ENCODE peak calls at places on chromosomes 2 and 18, in seven cellular contexts. T, E, B, Z, I, P and D are unnamed samples.

GRCh38 chr2:101657787-101658186 is 39.7 kb upstream of the MAP4K4 start:
- DNase-seq in P (no peak), E (no peak), Z (no peak), T (no peak), I (no peak), B (no peak), D (no peak)

GRCh38 chr18:13159579-13159978 is 59.0 kb upstream of the LDLRAD4 start:
- DNase-seq in P (peak), Z (no peak), T (peak), B (peak), I (no peak), E (peak), D (no peak)

GRCh38 chr2:223585691-223586090 is 16.5 kb downstream of the SCG2 start:
- DNase-seq in T (peak), E (peak), P (no peak), B (no peak), Z (no peak), I (no peak), D (no peak)

GRCh38 chr2:72130671-72131360 is 16.8 kb downstream of the CYP26B1 start:
- DNase-seq in P (no peak), B (no peak), I (no peak), E (no peak), Z (peak), T (no peak), D (no peak)

GRCh38 chr2:203960791-203961190 is 24.2 kb downstream of the ICOS start:
- DNase-seq in Z (no peak), B (no peak), I (no peak), E (no peak), T (peak), P (no peak), D (no peak)

GRCh38 chr18:73520229-73520628 is 627.4 kb downstream of the FBXO15 start:
- DNase-seq in I (no peak), Z (no peak), B (no peak), P (no peak), E (peak), T (peak), D (no peak)

GRCh38 chr18:51191139-51191717 is 6.3 kb downstream of the MEX3C start:
- DNase-seq in B (no peak), I (no peak), T (no peak), E (no peak), P (peak), Z (no peak), D (no peak)

GRCh38 chr2:141482697-141483096 is 648.1 kb downstream of the LRP1B start:
- DNase-seq in T (no peak), I (no peak), E (no peak), P (no peak), Z (no peak), B (no peak), D (no peak)

GRCh38 chr2:238287702-238288649 is at the start of gene PER2:
- DNase-seq in P (peak), B (peak), T (peak), E (peak), I (peak), Z (peak), D (peak)

GRCh38 chr18:48539406-48540328 is 836 bp downstream of the CTIF start:
- DNase-seq in T (peak), B (no peak), P (peak), I (peak), Z (peak), E (peak), D (no peak)

GRCh38 chr2:230418341-230419016 is 2.5 kb downstream of the SP100 start:
- DNase-seq in Z (no peak), P (no peak), I (no peak), T (peak), E (peak), B (no peak), D (no peak)

GRCh38 chr2:7905756-7906155 is 776.1 kb upstream of the ID2 start:
- DNase-seq in B (no peak), P (no peak), I (no peak), T (no peak), Z (no peak), E (no peak), D (no peak)

GRCh38 chr2:35973132-35973736 is 382.3 kb upstream of the CRIM1 start:
- DNase-seq in Z (no peak), T (peak), I (no peak), P (no peak), E (peak), B (no peak), D (peak)

GRCh38 chr2:169276045-169276444 is 86.3 kb downstream of the LRP2 start:
- DNase-seq in Z (no peak), P (no peak), E (no peak), B (no peak), T (peak), I (no peak), D (no peak)

GRCh38 chr18:12886498-12887126 is 2.6 kb upstream of the PTPN2 start:
- DNase-seq in I (no peak), T (peak), B (no peak), Z (no peak), P (no peak), E (no peak), D (no peak)

GRCh38 chr2:168338292-168338691 is 90.9 kb upstream of the STK39 start:
- DNase-seq in E (no peak), P (no peak), I (no peak), B (no peak), Z (no peak), T (no peak), D (no peak)

GRCh38 chr2:70751881-70752280 is 16.1 kb downstream of the ADD2 start:
- DNase-seq in B (no peak), T (no peak), I (no peak), E (no peak), P (no peak), Z (no peak), D (no peak)

GRCh38 chr18:48730010-48730409 is 191.2 kb downstream of the CTIF start:
- DNase-seq in E (no peak), I (no peak), Z (peak), T (no peak), B (no peak), P (no peak), D (no peak)

GRCh38 chr18:24616638-24617037 is 156.2 kb downstream of the HRH4 start:
- DNase-seq in E (no peak), Z (no peak), B (no peak), I (no peak), P (no peak), T (no peak), D (no peak)

GRCh38 chr2:190979906-190980629 is 33.9 kb downstream of the STAT1 start:
- DNase-seq in T (peak), Z (peak), I (no peak), E (peak), B (no peak), P (no peak), D (no peak)
- H3K4me3 ChIP-seq in T (no peak), Z (no peak), I (no peak), E (no peak), B (no peak), P (no peak), D (no peak)

GRCh38 chr2:170696006-170696405 is 19.1 kb upstream of the SP5 start:
- DNase-seq in B (no peak), E (no peak), Z (no peak), T (no peak), I (no peak), P (no peak), D (no peak)
- H3K4me3 ChIP-seq in B (no peak), E (no peak), Z (no peak), T (no peak), I (no peak), P (no peak), D (no peak)

GRCh38 chr2:108614043-108614435 is 79.8 kb downstream of the LIMS1 start:
- DNase-seq in E (no peak), T (no peak), B (no peak), I (no peak), P (no peak), Z (no peak), D (no peak)

GRCh38 chr2:108612514-108613183 is 78.4 kb downstream of the LIMS1 start:
- DNase-seq in P (peak), T (no peak), B (no peak), I (no peak), Z (no peak), E (no peak), D (no peak)

GRCh38 chr2:108612153-108612513 is 77.9 kb downstream of the LIMS1 start:
- DNase-seq in Z (no peak), T (peak), E (peak), B (no peak), P (peak), I (no peak), D (no peak)

GRCh38 chr2:108614659-108615058 is 80.4 kb downstream of the LIMS1 start:
- DNase-seq in T (no peak), B (no peak), Z (no peak), I (no peak), P (no peak), E (no peak), D (no peak)

GRCh38 chr2:108613261-108614042 is 79.2 kb downstream of the LIMS1 start:
- DNase-seq in P (no peak), Z (no peak), T (no peak), B (no peak), I (no peak), E (peak), D (no peak)
- H3K4me3 ChIP-seq in P (no peak), Z (no peak), T (no peak), B (no peak), I (no peak), E (no peak), D (no peak)

GRCh38 chr2:10433948-10434884 is 13.9 kb downstream of the ODC1 start:
- DNase-seq in E (no peak), P (no peak), I (no peak), T (no peak), Z (no peak), B (no peak), D (no peak)

GRCh38 chr2:10431797-10432196 is 16.3 kb downstream of the ODC1 start:
- DNase-seq in E (no peak), B (no peak), T (no peak), Z (no peak), P (no peak), I (no peak), D (no peak)

GRCh38 chr2:10434885-10435419 is 13.2 kb downstream of the ODC1 start:
- DNase-seq in E (peak), P (peak), Z (peak), I (no peak), T (peak), B (no peak), D (no peak)

GRCh38 chr2:10432315-10433181 is 15.6 kb downstream of the ODC1 start:
- DNase-seq in P (no peak), I (no peak), T (no peak), E (no peak), B (no peak), Z (no peak), D (no peak)

DNA sequence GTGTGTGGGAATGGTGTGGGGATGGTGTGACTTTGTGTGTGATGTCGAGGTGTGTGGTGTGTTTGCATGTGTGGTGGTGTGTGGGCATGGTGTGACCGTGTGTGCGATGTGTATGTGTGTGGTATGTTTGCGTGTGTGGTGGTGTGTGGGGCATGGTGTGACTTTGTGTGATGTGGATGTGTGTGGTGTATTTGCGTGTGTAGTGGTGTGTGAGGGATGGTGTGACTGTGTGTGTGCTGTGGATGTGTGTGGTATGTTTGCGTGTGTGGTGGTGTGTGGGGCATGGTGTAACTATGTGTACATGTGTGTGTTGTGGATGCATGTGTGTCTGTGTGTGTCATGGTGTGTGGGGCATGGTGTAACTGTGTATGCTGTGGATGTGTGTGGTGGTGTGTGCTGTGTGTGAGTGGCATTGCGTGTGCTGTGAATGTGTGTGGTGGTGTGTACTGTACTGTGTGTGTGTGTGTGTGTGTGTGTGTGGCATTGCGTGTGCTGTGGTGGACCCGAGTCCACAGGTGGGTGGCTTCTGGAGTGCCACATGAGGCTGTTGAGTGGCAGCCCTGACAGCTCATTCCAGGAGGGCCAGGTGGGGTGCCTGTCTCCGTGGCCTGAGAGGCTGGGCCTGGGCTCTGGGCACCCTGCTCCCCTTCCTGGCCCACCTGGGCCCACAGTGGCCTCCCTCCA is 14.7 kb downstream of the ODC1 start:
- DNase-seq in I (no peak), T (no peak), B (no peak), Z (no peak), E (no peak), P (no peak), D (no peak)
- H3K4me3 ChIP-seq in I (no peak), T (no peak), B (no peak), Z (no peak), E (no peak), P (no peak), D (no peak)

GRCh38 chr2:25420820-25421237 is 79.1 kb upstream of the DNMT3A start:
- DNase-seq in Z (no peak), B (no peak), T (no peak), E (no peak), I (no peak), P (no peak), D (no peak)

GRCh38 chr2:25419678-25420242 is 78.0 kb upstream of the DNMT3A start:
- DNase-seq in E (no peak), B (no peak), Z (no peak), P (no peak), T (no peak), I (no peak), D (no peak)

GRCh38 chr2:25421289-25421688 is 79.6 kb upstream of the DNMT3A start:
- DNase-seq in P (no peak), Z (no peak), B (no peak), E (no peak), T (no peak), I (no peak), D (no peak)

GRCh38 chr2:25424426-25425028 is 82.8 kb upstream of the DNMT3A start:
- DNase-seq in P (no peak), Z (no peak), I (no peak), B (no peak), T (no peak), E (no peak), D (no peak)

GRCh38 chr2:25421746-25422431 is 80.2 kb upstream of the DNMT3A start:
- DNase-seq in P (no peak), I (no peak), T (no peak), E (no peak), B (no peak), Z (no peak), D (no peak)
- H3K4me3 ChIP-seq in P (no peak), I (no peak), T (no peak), E (no peak), B (no peak), Z (no peak), D (no peak)

GRCh38 chr2:85580206-85580605 is 2.8 kb downstream of the VAMP8 start:
- DNase-seq in I (no peak), T (no peak), Z (no peak), B (no peak), E (no peak), P (no peak), D (no peak)
- H3K4me3 ChIP-seq in I (no peak), T (no peak), Z (no peak), B (no peak), E (no peak), P (no peak), D (no peak)

DNA sequence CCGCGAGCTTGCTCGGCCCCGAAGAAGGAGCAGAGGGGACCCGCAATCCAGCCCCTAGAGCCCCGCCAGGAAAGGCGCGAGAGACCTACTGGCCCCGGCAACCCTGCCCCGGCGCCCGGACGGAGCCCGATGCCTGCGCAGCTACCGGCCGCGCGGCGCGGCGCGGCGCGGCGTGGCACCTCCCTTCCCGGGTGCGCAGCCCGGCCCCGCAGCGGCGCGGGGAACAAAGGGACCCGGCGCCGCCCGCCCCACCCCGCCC is 327 bp downstream of the CDH2 start:
- DNase-seq in Z (no peak), P (no peak), B (no peak), T (no peak), E (no peak), I (no peak), D (no peak)
- H3K4me3 ChIP-seq in Z (peak), P (no peak), B (peak), T (peak), E (peak), I (no peak), D (peak)